ENCODE peak calls at places on chromosomes 12 and 14, in seven cellular contexts. R is adrenal gland, A is ovary, J is body of pancreas, F is SK-N-SH, C is esophagus squamous epithelium, M is kidney. P is an unnamed sample.

GRCh38 chr12:76627346-76628135 is 68.0 kb upstream of the OSBPL8 start:
- DNase-seq in R (no peak), A (no peak), J (no peak), F (no peak), C (no peak), M (no peak), P (no peak)

GRCh38 chr12:96094201-96094600 is 58.8 kb upstream of the LTA4H start:
- DNase-seq in R (no peak), A (no peak), J (no peak), F (no peak), C (no peak), M (no peak), P (no peak)

GRCh38 chr14:78917462-78917861 is 747.3 kb downstream of the NRXN3 start:
- DNase-seq in R (no peak), A (no peak), J (no peak), F (no peak), C (no peak), M (no peak), P (no peak)

GRCh38 chr12:124828264-124829007 is 35.2 kb downstream of the SCARB1 start:
- DNase-seq in R (peak; percentile 82), A (no peak), J (peak; percentile 80), F (no peak), C (no peak), M (peak; percentile 79), P (no peak)

GRCh38 chr12:42332301-42332894 is 6.4 kb downstream of the PPHLN1 start:
- DNase-seq in R (peak; percentile 56), A (no peak), J (peak; percentile 25), F (peak; percentile 56), C (no peak), M (no peak), P (no peak)

GRCh38 chr14:35669782-35670181 is 135.8 kb downstream of the INSM2 start:
- DNase-seq in R (no peak), A (no peak), J (no peak), F (no peak), C (no peak), M (no peak), P (no peak)

GRCh38 chr12:93673084-93673483 is 4.1 kb upstream of the CRADD start:
- DNase-seq in R (no peak), A (no peak), J (no peak), F (no peak), C (no peak), M (no peak), P (no peak)

GRCh38 chr14:51419685-51420084 is 179.6 kb downstream of the TMX1 start:
- DNase-seq in R (no peak), A (no peak), J (no peak), F (no peak), C (no peak), M (no peak), P (no peak)

DNA sequence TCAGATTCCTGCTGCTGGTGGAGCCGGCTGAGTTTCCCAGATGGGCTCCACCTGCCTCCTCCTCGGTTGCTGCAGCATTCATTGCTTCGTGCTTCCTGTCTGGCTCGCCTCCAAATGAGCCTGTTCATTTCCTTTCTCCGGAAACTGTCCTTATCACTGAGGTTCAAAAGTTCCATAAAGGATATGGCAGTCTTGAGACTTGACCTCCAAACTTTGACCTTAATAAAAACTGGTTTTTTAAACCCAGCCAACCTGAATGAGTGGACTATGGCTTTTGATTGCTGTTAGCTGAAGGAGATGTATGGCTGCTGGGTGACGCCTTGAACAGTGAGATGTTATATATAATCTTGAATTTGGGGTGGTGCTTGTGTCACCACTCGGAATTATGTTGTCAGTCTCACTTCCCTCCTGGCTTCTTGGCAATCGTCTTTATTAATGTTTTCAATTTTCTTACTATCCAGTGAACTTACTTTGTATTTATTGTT is 62.7 kb downstream of the RASSF3 start:
- DNase-seq in R (peak; percentile 79), A (peak; percentile 67), J (peak; percentile 79), F (peak; percentile 69), C (no peak), M (peak; percentile 85), P (no peak)
- H3K4me3 ChIP-seq in R (no peak overlapping the region), A (no peak overlapping the region), J (no peak overlapping the region), F (no peak overlapping the region), C (no peak overlapping the region), M (peak overlapping the region; percentile 3), P (no peak overlapping the region)

DNA sequence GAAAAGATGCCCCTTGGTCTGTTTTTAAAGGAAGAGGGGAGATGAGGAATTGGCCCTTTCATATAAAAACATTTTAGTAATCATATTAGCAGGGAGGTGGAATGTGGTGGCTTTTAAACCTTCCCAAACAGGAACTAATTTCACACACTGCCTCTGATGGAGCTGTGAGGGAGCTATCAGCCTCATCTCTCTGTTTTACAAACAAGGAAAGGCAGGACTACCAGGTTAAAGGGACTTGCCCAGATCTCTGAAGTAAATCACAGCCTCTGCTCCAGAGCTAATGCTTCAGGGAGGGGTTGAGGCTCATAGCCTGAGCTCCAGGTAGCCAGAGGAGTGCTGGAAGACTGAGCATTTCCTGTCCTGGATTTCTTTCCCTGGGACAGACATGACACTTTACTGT is 1.1 kb upstream of the BMP4 start:
- DNase-seq in R (no peak), A (no peak), J (no peak), F (no peak), C (no peak), M (no peak), P (no peak)
- H3K4me1 ChIP-seq in R (peaks cover 20% of the 10 kb centered on the region), A (no peaks in the 10 kb centered on the region), J (peaks cover 36% of the 10 kb centered on the region), F (peaks cover 4% of the 10 kb centered on the region), C (peaks cover 22% of the 10 kb centered on the region), M (peaks cover 10% of the 10 kb centered on the region), P (peaks cover 19% of the 10 kb centered on the region)

GRCh38 chr14:32897724-32898064 is 41.0 kb upstream of the NPAS3 start:
- DNase-seq in R (peak; percentile 39), A (no peak), J (no peak), F (no peak), C (no peak), M (no peak), P (no peak)

GRCh38 chr14:32898876-32899275 is 39.8 kb upstream of the NPAS3 start:
- DNase-seq in R (no peak), A (no peak), J (no peak), F (no peak), C (no peak), M (no peak), P (no peak)

GRCh38 chr14:32900602-32901001 is 38.1 kb upstream of the NPAS3 start:
- DNase-seq in R (no peak), A (no peak), J (no peak), F (no peak), C (no peak), M (no peak), P (no peak)

DNA sequence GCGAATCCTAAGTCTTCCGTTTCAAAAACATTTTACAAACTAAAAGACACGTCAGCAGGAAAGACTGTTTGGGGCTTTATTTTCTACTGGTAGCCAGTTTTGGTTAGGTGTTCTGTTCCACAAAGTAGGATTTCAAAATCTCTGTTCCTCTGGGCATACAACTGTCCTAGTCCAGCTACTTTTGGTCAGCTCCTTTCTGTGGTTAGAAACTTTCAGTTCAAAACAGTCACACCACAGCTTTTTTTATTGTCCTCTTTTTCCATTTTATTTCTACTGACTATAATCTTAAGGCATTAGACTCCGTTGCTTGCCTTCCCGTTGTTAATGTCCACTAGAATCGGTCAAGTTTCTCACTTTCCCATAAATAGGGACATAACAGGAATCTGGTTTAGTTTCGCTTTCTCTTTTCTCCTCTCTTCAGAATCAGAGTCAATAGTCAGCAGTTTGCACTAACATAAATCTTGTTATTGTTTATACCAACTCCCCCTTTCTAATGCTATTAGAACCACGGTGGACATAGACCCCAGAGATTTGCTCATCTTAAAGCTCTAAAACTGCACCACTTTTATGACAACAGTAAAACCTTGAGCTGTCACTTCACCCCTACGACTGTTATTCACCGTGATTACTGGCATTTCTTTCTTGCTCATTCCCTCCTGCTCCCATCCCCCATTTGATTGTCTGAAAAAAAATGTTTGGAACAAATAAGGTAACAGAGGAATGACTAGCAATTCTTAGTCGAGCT is 41.5 kb upstream of the NPAS3 start:
- DNase-seq in R (no peak), A (no peak), J (no peak), F (no peak), C (no peak), M (no peak), P (no peak)
- H3K27ac ChIP-seq in R (peak overlapping the region; percentile 83), A (peak overlapping the region; percentile 47), J (peak overlapping the region; percentile 40), F (no peak overlapping the region), C (peak overlapping the region; percentile 77), M (peak overlapping the region; percentile 89), P (peak overlapping the region; percentile 72)

DNA sequence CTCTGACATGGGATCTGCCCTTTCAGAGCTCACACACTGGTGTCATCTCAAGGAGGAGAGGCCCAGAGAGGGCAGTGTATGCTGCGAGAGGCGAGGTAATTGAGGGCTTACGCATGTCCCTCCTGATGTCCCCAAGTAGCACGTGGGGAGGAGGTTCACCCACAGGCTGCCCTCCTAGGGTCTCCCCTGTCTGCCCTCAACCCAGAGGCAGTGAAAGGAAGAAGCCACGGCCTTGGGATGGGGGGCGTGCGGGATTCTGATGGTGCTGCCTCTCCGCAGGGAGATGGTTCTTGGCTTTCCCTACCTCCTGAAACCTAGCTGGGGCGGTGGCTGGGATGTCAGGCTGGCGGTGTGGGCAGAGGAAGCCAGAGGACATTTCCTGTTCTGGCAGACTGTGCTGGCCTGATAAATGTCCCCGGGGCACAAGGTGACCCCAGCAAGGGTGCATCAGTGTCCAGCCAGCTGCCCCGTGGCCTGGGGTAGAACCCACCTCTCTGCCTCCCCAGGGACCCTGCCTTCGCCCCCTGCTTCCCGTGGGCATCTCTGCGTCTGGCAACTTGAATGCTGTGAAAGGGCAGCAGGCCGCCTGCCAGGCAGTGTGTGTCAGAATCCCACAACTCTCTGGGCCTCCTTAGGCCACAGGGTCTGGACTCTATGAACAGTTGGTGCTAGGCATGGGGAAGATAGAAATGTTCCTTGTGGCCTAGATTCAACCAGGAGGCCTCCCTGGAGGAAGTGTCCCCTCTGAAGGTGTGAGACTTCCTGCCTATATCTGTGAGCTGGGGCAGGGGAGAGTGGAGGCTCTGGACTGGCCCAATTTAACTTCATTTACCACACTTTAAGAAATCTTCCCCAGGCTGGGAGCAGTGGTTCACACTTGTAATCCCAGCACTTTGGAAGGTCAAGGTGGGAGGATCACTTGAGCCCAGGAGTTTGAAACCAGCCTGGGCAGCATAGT is 4.8 kb downstream of the SH2B3 start:
- DNase-seq in R (no peak), A (no peak), J (no peak), F (peak; percentile 76), C (no peak), M (peak; percentile 78), P (no peak)
- H3K4me3 ChIP-seq in R (no peak overlapping the region), A (no peak overlapping the region), J (no peak overlapping the region), F (no peak overlapping the region), C (peak overlapping the region; percentile 40), M (no peak overlapping the region), P (no peak overlapping the region)

DNA sequence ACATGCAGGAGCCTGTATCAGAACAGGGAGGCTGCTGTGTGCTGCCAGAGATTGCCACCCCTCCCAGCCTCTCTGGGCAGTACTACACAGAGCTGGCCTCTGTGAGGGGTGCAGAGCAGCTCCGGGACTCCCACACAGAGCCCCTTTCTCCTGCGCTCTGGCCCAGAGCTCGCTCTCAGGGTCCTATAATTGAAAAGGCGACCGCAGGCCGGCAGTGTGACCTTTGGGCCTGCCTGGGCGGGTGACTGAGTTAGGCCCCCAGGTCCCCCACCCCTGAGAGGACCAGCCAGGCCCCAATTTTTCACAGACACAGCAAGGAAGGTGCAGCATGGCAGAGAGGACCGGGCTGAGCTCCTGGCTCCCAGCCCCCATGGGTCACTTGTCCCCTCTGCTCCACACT is 136.4 kb downstream of the ZFP36L1 start:
- DNase-seq in R (no peak), A (no peak), J (no peak), F (no peak), C (no peak), M (no peak), P (peak; percentile 31)
- H3K4me1 ChIP-seq in R (peaks cover 7% of the 10 kb centered on the region), A (peaks cover 56% of the 10 kb centered on the region), J (peaks cover 26% of the 10 kb centered on the region), F (peaks cover 39% of the 10 kb centered on the region), C (peaks cover 21% of the 10 kb centered on the region), M (peaks cover 11% of the 10 kb centered on the region), P (peaks cover 39% of the 10 kb centered on the region)

DNA sequence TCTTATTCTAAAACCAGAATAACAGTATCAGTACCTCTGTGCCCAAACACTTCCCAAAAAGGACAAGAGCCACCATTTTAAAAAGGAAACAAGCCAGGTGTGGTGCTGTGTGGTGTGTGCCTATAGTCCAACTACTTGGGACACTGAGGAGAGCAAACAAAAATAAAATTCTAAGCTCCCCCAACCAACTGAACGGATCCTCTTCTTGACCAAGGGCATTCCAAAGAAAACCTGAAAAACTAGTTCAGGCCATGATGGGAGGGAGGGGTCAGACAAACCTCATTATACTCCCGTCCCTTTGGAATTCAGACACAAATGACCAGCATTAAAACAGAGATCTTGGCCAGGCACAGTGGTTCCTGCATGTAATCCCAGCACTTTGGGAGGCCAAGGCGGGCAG is 20.5 kb downstream of the SLC11A2 start:
- DNase-seq in R (no peak), A (no peak), J (no peak), F (no peak), C (no peak), M (no peak), P (no peak)
- H3K27ac ChIP-seq in R (no peak overlapping the region), A (no peak overlapping the region), J (peak overlapping the region; percentile 5), F (no peak overlapping the region), C (no peak overlapping the region), M (no peak overlapping the region), P (no peak overlapping the region)

P was measured in tibial artery.